ENCODE peak calls at places on chromosomes 12 and 14, in nine cellular contexts. X is CD8-positive, alpha-beta memory T cell; H is tibial nerve; G is stomach; M is GM23248; I is colonic mucosa; T is GM12878; K is cardiac muscle cell; N is IMR-90. V is an unnamed sample.
A peak's percentile ranks its signal among the peaks of the same experiment; 100 is the strongest.

GRCh38 chr12:9751204-9752144 is 9.2 kb downstream of the CD69 start:
- DNase-seq in I (no peak), X (peak; percentile 50), M (peak; percentile 69), H (no peak), K (peak; percentile 47), N (peak; percentile 16), G (no peak), T (no peak), V (no peak)

GRCh38 chr12:68113644-68114043 is 45.9 kb downstream of the IFNG start:
- DNase-seq in G (no peak), K (no peak), T (no peak), N (no peak), X (peak; percentile 18), I (peak; percentile 29), H (no peak), M (no peak), V (no peak)

GRCh38 chr14:29926701-29927595 is 699 bp downstream of the PRKD1 start:
- DNase-seq in I (peak; percentile 27), H (no peak), X (no peak), M (peak; percentile 75), T (no peak), K (peak; percentile 65), G (peak; percentile 67), N (peak; percentile 43), V (peak; percentile 45)

GRCh38 chr14:98062083-98062482 is 1209.9 kb downstream of the BCL11B start:
- DNase-seq in K (no peak), H (no peak), N (no peak), M (no peak), G (no peak), I (no peak), T (no peak), X (no peak), V (no peak)

GRCh38 chr12:2752676-2753371 is 41.9 kb upstream of the FKBP4 start:
- DNase-seq in H (peak; percentile 19), T (no peak), K (peak; percentile 77), M (peak; percentile 73), N (peak; percentile 57), I (peak; percentile 81), X (peak; percentile 65), G (peak; percentile 79), V (peak; percentile 60)

GRCh38 chr12:131457028-131457310 is 253.9 kb upstream of the SFSWAP start:
- DNase-seq in G (peak; percentile 17), X (no peak), I (no peak), M (no peak), T (no peak), H (no peak), K (no peak), N (no peak), V (no peak)

GRCh38 chr14:59428581-59429012 is 36.6 kb downstream of the GPR135 start:
- DNase-seq in H (no peak), N (peak; percentile 83), G (no peak), K (peak; percentile 77), T (no peak), I (no peak), M (peak; percentile 75), X (no peak), V (peak; percentile 76)

GRCh38 chr12:79274571-79275064 is 410.0 kb downstream of the SYT1 start:
- DNase-seq in G (no peak), K (no peak), N (no peak), X (no peak), I (no peak), H (no peak), T (no peak), M (peak; percentile 27), V (peak; percentile 9)

GRCh38 chr14:34258318-34258717 is 203.7 kb downstream of the SPTSSA start:
- DNase-seq in T (no peak), N (peak; percentile 15), M (peak; percentile 62), I (no peak), H (no peak), G (no peak), X (no peak), K (peak; percentile 19), V (peak; percentile 52)

GRCh38 chr14:56817396-56817921 is 7.2 kb upstream of the OTX2 start:
- DNase-seq in H (no peak), M (no peak), I (no peak), T (no peak), G (no peak), N (no peak), X (no peak), K (no peak), V (no peak)

GRCh38 chr14:102772781-102773570 is 4.3 kb upstream of the TRAF3 start:
- DNase-seq in T (no peak), M (peak; percentile 16), H (no peak), I (no peak), X (no peak), N (no peak), G (no peak), K (no peak), V (no peak)

GRCh38 chr12:23810327-23810902 is 139.1 kb downstream of the SOX5 start:
- DNase-seq in I (no peak), T (no peak), X (no peak), G (no peak), H (no peak), K (no peak), M (no peak), N (no peak), V (no peak)

GRCh38 chr12:6222009-6222702 is 22.0 kb downstream of the CD9 start:
- DNase-seq in K (no peak), X (no peak), T (no peak), I (peak; percentile 45), N (no peak), G (peak; percentile 70), H (no peak), M (no peak), V (peak; percentile 30)

GRCh38 chr12:113152196-113152834 is 2.8 kb downstream of the CFAP73 start:
- DNase-seq in M (no peak), H (no peak), N (no peak), I (no peak), G (no peak), X (no peak), K (no peak), T (no peak), V (no peak)

GRCh38 chr12:113152835-113153814 is 3.6 kb downstream of the CFAP73 start:
- DNase-seq in T (no peak), M (peak; percentile 83), N (peak; percentile 65), I (peak; percentile 70), K (peak; percentile 84), X (peak; percentile 44), G (peak; percentile 75), H (peak; percentile 32), V (peak; percentile 70)

GRCh38 chr12:113149361-113150150 is at the start of gene CFAP73:
- DNase-seq in X (no peak), K (peak; percentile 96), H (no peak), M (peak; percentile 90), N (peak; percentile 75), I (peak; percentile 60), G (peak; percentile 72), T (no peak), V (peak; percentile 72)

GRCh38 chr12:113154351-113154973 is 4.9 kb downstream of the CFAP73 start:
- DNase-seq in N (peak; percentile 28), X (no peak), T (no peak), I (no peak), H (no peak), M (peak; percentile 65), G (no peak), K (peak; percentile 44), V (peak; percentile 14)

GRCh38 chr12:113151655-113152054 is 2.1 kb downstream of the CFAP73 start:
- DNase-seq in T (no peak), G (no peak), H (no peak), X (no peak), M (no peak), I (no peak), N (no peak), K (no peak), V (no peak)
- H3K27me3 ChIP-seq in T (peaks cover 7% of the 10 kb centered on the region), G (peaks cover 45% of the 10 kb centered on the region), H (no peaks in the 10 kb centered on the region), X (peaks cover 5% of the 10 kb centered on the region), M (peaks cover 37% of the 10 kb centered on the region), I (peaks cover 14% of the 10 kb centered on the region), N (peaks cover 46% of the 10 kb centered on the region), K (peaks cover 56% of the 10 kb centered on the region), V (peaks cover 25% of the 10 kb centered on the region)

GRCh38 chr12:49902399-49903350 is 1.0 kb downstream of the FAIM2 start:
- DNase-seq in T (no peak), M (no peak), H (no peak), I (no peak), K (no peak), X (no peak), G (no peak), N (no peak), V (no peak)
- H3K27me3 ChIP-seq in T (peaks cover 9% of the 10 kb centered on the region), M (no peaks in the 10 kb centered on the region), H (no peaks in the 10 kb centered on the region), I (peaks cover 6% of the 10 kb centered on the region), K (peaks cover 21% of the 10 kb centered on the region), X (no peaks in the 10 kb centered on the region), G (peaks cover 7% of the 10 kb centered on the region), N (peaks cover 18% of the 10 kb centered on the region), V (peaks cover 9% of the 10 kb centered on the region)

DNA sequence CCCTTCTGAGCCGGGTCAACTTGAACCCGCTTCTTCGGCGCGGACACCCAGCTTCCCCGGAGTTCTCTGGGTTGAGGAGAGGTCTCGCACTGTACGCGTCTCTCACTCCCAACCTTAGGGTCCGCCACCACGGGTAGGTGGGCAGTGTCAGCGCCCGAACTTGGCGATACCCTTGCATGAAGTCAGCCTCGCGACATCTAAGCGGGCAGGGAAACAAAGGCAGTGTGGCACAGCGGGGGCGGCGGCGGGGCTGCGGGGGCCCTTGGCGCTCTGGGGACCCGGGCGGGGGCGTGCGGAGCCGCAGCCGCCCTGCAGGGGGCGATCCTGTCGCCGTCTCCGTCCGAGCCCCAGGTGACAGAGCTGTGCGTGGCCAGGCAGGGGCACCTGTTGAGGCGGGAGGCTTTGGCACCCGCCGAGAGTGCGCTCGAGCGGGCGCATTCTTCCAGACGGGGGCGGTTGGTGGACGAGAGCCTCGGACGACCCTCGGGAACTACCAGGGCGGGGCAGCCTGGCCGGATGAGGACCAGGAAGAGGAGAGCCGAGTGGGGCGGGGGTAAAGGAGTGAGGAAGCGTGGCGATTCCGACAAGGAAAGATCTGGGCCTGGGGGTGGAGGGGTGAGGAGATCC is 1.1 kb downstream of the GALNT16 start:
- DNase-seq in K (no peak), G (peak; percentile 37), X (no peak), I (peak; percentile 29), H (no peak), T (no peak), N (no peak), M (peak; percentile 25), V (no peak)
- H3K27me3 ChIP-seq in K (peaks cover 28% of the 10 kb centered on the region), G (peaks cover 51% of the 10 kb centered on the region), X (peaks cover 18% of the 10 kb centered on the region), I (peaks cover 20% of the 10 kb centered on the region), H (no peaks in the 10 kb centered on the region), T (peaks cover 25% of the 10 kb centered on the region), N (peaks cover 59% of the 10 kb centered on the region), M (peaks cover 23% of the 10 kb centered on the region), V (peaks cover 9% of the 10 kb centered on the region)

DNA sequence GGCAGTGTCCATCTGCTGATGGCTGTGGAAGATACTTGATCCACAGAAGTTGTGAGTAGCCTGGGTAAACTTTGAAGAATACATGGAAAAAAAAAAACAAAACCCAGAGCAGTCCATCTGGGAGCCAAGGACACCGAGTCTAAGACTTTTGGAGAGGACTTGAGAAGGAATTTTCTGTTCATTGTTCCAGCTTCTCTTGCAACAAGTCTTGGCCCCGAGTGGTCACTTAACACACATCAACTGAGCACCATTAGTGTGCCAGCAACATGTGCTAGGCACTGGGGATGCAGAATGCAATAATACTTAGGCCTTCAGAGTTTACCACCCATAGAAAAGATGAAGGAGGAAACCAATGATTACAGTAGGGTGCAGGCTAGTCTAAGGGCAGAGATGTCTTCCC is 266.7 kb downstream of the EMP1 start:
- DNase-seq in H (no peak), N (no peak), X (no peak), M (no peak), I (no peak), G (no peak), K (no peak), T (no peak), V (no peak)
- H3K27me3 ChIP-seq in H (no peaks in the 10 kb centered on the region), N (no peaks in the 10 kb centered on the region), X (no peaks in the 10 kb centered on the region), M (peaks cover 4% of the 10 kb centered on the region), I (no peaks in the 10 kb centered on the region), G (no peaks in the 10 kb centered on the region), K (no peaks in the 10 kb centered on the region), T (no peaks in the 10 kb centered on the region), V (no peaks in the 10 kb centered on the region)

V was measured in fibroblast of lung.